ENCODE peak calls at places on chromosomes 11 and 22, in four cellular contexts. P is RWPE1; Q is activated T-helper 1 cell treated with anti-CD3 and anti-CD28 coated beads, Interleukin-2, amount 50 U/mL, for 16 hours; I is AG10803. M is an unnamed sample.

GRCh38 chr22:23259916-23260644 is 79.8 kb downstream of the BCR start:
- DNase-seq in P (no peak), Q (no peak), I (no peak), M (no peak)

GRCh38 chr11:58286249-58286648 is 18.2 kb upstream of the OR10W1 start:
- DNase-seq in P (peak; percentile 11), I (peak; percentile 39), Q (no peak), M (peak; percentile 26)

GRCh38 chr22:26565181-26565580 is 24.8 kb downstream of the TPST2 start:
- DNase-seq in I (no peak), P (peak; percentile 14), Q (no peak), M (no peak)

GRCh38 chr22:30208631-30209603 is 37.6 kb downstream of the LIF start:
- DNase-seq in I (peak; percentile 82), P (no peak), Q (no peak), M (no peak)

GRCh38 chr11:38824573-38824972 is 2226.5 kb upstream of the RAG2 start:
- DNase-seq in I (no peak), P (no peak), Q (no peak), M (no peak)

GRCh38 chr11:46246514-46246913 is 30.9 kb upstream of the CREB3L1 start:
- DNase-seq in I (peak; percentile 90), Q (no peak), P (no peak), M (no peak)

GRCh38 chr11:77187105-77187750 is 59.2 kb downstream of the MYO7A start:
- DNase-seq in I (no peak), Q (no peak), P (no peak), M (no peak)

GRCh38 chr22:35589071-35589735 is 27.9 kb downstream of the MB start:
- DNase-seq in P (peak; percentile 87), Q (no peak), I (peak; percentile 91), M (no peak)

GRCh38 chr11:69131644-69132300 is 24.0 kb upstream of the SMIM38 start:
- DNase-seq in P (peak; percentile 73), Q (no peak), I (peak; percentile 72), M (no peak)

GRCh38 chr11:76115555-76115954 is 90.7 kb downstream of the WNT11 start:
- DNase-seq in Q (no peak), P (no peak), I (no peak), M (no peak)

GRCh38 chr11:121299417-121299816 is 6.8 kb downstream of the SC5D start:
- DNase-seq in Q (no peak), I (no peak), P (no peak), M (no peak)

GRCh38 chr11:105689636-105690035 is 79.8 kb downstream of the GRIA4 start:
- DNase-seq in Q (no peak), P (no peak), I (no peak), M (no peak)

GRCh38 chr11:61361237-61361636 is 445 bp downstream of the CYB561A3 start:
- DNase-seq in Q (no peak), P (no peak), I (no peak), M (no peak)

GRCh38 chr11:60951909-60952741 is at the start of gene SLC15A3:
- DNase-seq in I (peak; percentile 44), Q (no peak), P (no peak), M (no peak)

GRCh38 chr11:67301951-67302516 is 1.3 kb upstream of the SSH3 start:
- DNase-seq in I (peak; percentile 27), Q (no peak), P (peak; percentile 71), M (no peak)

GRCh38 chr11:102614485-102614884 is 10.6 kb downstream of the MMP20 start:
- DNase-seq in Q (no peak), I (no peak), P (peak; percentile 3), M (no peak)

GRCh38 chr11:41534861-41535260 is 75.4 kb upstream of the LRRC4C start:
- DNase-seq in Q (no peak), I (no peak), P (no peak), M (no peak)

GRCh38 chr22:28899199-28899853 is 16.0 kb downstream of the ZNRF3 start:
- DNase-seq in Q (no peak), I (peak; percentile 54), P (peak; percentile 61), M (peak; percentile 88)

GRCh38 chr11:28834877-28835276 is 726.7 kb downstream of the METTL15 start:
- DNase-seq in I (peak; percentile 85), P (peak; percentile 44), Q (no peak), M (no peak)

GRCh38 chr11:134207538-134208239 is 16.1 kb downstream of the NCAPD3 start:
- DNase-seq in I (peak; percentile 20), P (no peak), Q (peak; percentile 45), M (peak; percentile 70)

GRCh38 chr22:35538801-35539321 is 1.8 kb upstream of the RASD2 start:
- DNase-seq in P (peak; percentile 21), Q (no peak), I (no peak), M (peak; percentile 35)

GRCh38 chr22:43179151-43179910 is 7.6 kb downstream of the TTLL12 start:
- DNase-seq in I (no peak), Q (no peak), P (no peak), M (no peak)

GRCh38 chr22:23376256-23376655 is 195.9 kb downstream of the BCR start:
- DNase-seq in P (no peak), I (no peak), Q (no peak), M (peak; percentile 30)

GRCh38 chr11:130801287-130802146 is 114.8 kb downstream of the SNX19 start:
- DNase-seq in Q (no peak), I (peak; percentile 62), P (no peak), M (no peak)

GRCh38 chr11:96112192-96113099 is 188.5 kb upstream of the MTMR2 start:
- DNase-seq in I (no peak), P (no peak), Q (no peak), M (no peak)

M was measured in DND-41.